ENCODE peak calls at places on chromosomes 7 and 10, in nine cellular contexts. J is IMR-90, D is progenitor cell of endocrine pancreas, O is GM13977, W is left ventricle myocardium inferior, A is lower leg skin, Y is cardiac muscle cell, X is astrocyte of the spinal cord, T is sigmoid colon. F is an unnamed sample.

GRCh38 chr7:40199076-40199802 is 64.4 kb downstream of the SUGCT start:
- DNase-seq in W (no peak), T (no peak), O (no peak), J (peak), A (no peak), X (peak), D (no peak), Y (peak), F (no peak)

GRCh38 chr7:113731571-113731970 is 187.2 kb downstream of the PPP1R3A start:
- DNase-seq in W (no peak), J (peak), O (no peak), Y (no peak), A (no peak), T (no peak), X (no peak), D (no peak), F (no peak)

GRCh38 chr10:84198206-84198915 is 4.0 kb downstream of the CDHR1 start:
- DNase-seq in O (no peak), Y (no peak), A (no peak), W (no peak), D (no peak), J (no peak), X (no peak), T (no peak), F (no peak)

GRCh38 chr10:2225609-2226008 is 488.3 kb upstream of the ADARB2 start:
- DNase-seq in T (no peak), O (no peak), D (no peak), J (no peak), W (no peak), Y (no peak), X (no peak), A (no peak), F (no peak)

GRCh38 chr10:124018886-124019525 is 74.4 kb downstream of the CHST15 start:
- DNase-seq in T (no peak), A (no peak), X (no peak), W (no peak), Y (no peak), J (no peak), O (no peak), D (no peak), F (no peak)

GRCh38 chr10:127207081-127207480 is 10.7 kb upstream of the INSYN2A start:
- DNase-seq in Y (no peak), X (no peak), W (no peak), O (no peak), T (no peak), J (no peak), D (no peak), A (no peak), F (no peak)

GRCh38 chr10:10043083-10043482 is 974.6 kb upstream of the CELF2 start:
- DNase-seq in X (no peak), W (no peak), A (no peak), T (no peak), O (no peak), D (no peak), Y (no peak), J (no peak), F (no peak)

GRCh38 chr10:6204063-6204340 is 1.3 kb downstream of the PFKFB3 start:
- DNase-seq in X (no peak), A (no peak), D (peak), Y (peak), T (no peak), O (peak), W (no peak), J (no peak), F (peak)

GRCh38 chr10:110344622-110345021 is 39.9 kb upstream of the SMNDC1 start:
- DNase-seq in Y (no peak), J (no peak), A (no peak), X (no peak), W (no peak), T (no peak), D (no peak), O (no peak), F (no peak)

GRCh38 chr10:94430705-94431104 is 28.4 kb downstream of the TBC1D12 start:
- DNase-seq in Y (no peak), O (no peak), T (no peak), D (no peak), J (peak), A (no peak), W (no peak), X (no peak), F (no peak)

GRCh38 chr7:116431783-116432182 is 67.8 kb upstream of the CAV2 start:
- DNase-seq in O (no peak), Y (no peak), X (no peak), T (no peak), J (peak), D (no peak), A (no peak), W (no peak), F (no peak)

GRCh38 chr7:113289140-113289740 is 170.9 kb upstream of the SMIM30 start:
- DNase-seq in D (no peak), T (no peak), J (peak), X (peak), Y (peak), W (no peak), A (no peak), O (peak), F (peak)

GRCh38 chr7:76507723-76508406 is 2.5 kb upstream of the UPK3B start:
- DNase-seq in T (no peak), Y (no peak), J (no peak), W (no peak), X (no peak), D (no peak), O (no peak), A (no peak), F (no peak)

GRCh38 chr10:71197955-71198354 is 14.4 kb upstream of the UNC5B start:
- DNase-seq in O (no peak), A (no peak), X (no peak), D (no peak), J (no peak), Y (no peak), W (no peak), T (no peak), F (no peak)
- TF ChIP-seq CTCF in O (no peak), A (no peak), X (no peak), D (no peak), J (no peak), Y (no peak), W (no peak), T (no peak), F (no peak)

DNA sequence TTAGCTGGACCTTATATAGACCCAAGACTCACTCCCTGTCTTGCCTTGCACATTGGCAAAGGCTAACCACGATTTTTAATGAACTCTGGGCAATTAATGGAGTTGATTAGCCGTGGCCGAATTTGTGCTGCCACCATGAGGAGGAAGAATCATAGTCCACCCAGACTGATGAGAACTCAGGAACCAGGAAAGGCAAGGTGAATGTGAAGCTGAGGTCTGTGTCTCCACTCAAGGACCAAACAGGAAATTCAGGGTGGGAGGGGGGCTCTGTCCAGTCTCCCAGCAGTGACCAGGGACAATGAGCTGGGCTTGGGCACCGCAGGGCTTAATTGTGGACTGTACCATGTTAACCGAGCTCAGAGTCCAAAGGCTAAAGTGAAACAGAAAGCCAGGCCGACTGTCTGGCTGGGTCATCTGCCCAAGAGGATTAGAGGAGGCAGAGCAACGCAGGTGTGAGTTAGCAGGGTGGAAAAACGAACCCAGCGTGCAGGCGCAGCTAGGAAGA is 127.0 kb upstream of the JCAD start:
- DNase-seq in O (no peak), A (no peak), W (no peak), Y (no peak), T (no peak), D (no peak), J (no peak), X (no peak), F (no peak)
- TF ChIP-seq CTCF in O (no peak), A (no peak), W (peak), Y (peak), T (no peak), D (no peak), J (peak), X (peak), F (no peak)

GRCh38 chr10:131872837-131873375 is 27.9 kb upstream of the PPP2R2D start:
- DNase-seq in O (no peak), T (peak), X (no peak), D (no peak), W (no peak), A (no peak), J (no peak), Y (no peak), F (no peak)
- TF ChIP-seq CTCF in O (no peak), T (no peak), X (no peak), D (no peak), W (no peak), A (no peak), J (no peak), Y (no peak), F (no peak)

GRCh38 chr10:97074256-97075145 is 111.3 kb downstream of the SLIT1 start:
- DNase-seq in W (no peak), D (no peak), Y (no peak), O (no peak), A (no peak), J (no peak), T (no peak), X (no peak), F (no peak)

GRCh38 chr10:97075961-97076525 is 109.7 kb downstream of the SLIT1 start:
- DNase-seq in T (no peak), Y (no peak), W (no peak), A (no peak), D (no peak), J (no peak), O (no peak), X (no peak), F (no peak)

GRCh38 chr10:97071491-97071890 is 114.3 kb downstream of the SLIT1 start:
- DNase-seq in J (no peak), A (no peak), D (no peak), O (no peak), X (no peak), W (no peak), T (no peak), Y (no peak), F (no peak)

GRCh38 chr10:97075421-97075820 is 110.3 kb downstream of the SLIT1 start:
- DNase-seq in W (no peak), T (no peak), A (no peak), X (no peak), D (no peak), J (no peak), Y (no peak), O (no peak), F (no peak)

GRCh38 chr10:97072851-97073665 is 112.7 kb downstream of the SLIT1 start:
- DNase-seq in W (peak), J (peak), T (peak), O (peak), D (peak), A (peak), Y (peak), X (peak), F (peak)
- TF ChIP-seq CTCF in W (peak), J (peak), T (peak), O (peak), D (peak), A (no peak), Y (peak), X (peak), F (peak)

GRCh38 chr7:24403557-24403956 is 119.6 kb downstream of the NPY start:
- DNase-seq in X (no peak), J (no peak), T (no peak), Y (no peak), W (no peak), A (no peak), O (no peak), D (no peak), F (no peak)

GRCh38 chr7:24404315-24404714 is 120.3 kb downstream of the NPY start:
- DNase-seq in T (no peak), O (no peak), Y (no peak), A (no peak), J (no peak), X (no peak), W (no peak), D (no peak), F (no peak)

GRCh38 chr7:24405002-24405401 is 121.0 kb downstream of the NPY start:
- DNase-seq in A (no peak), J (no peak), W (no peak), X (no peak), Y (no peak), O (no peak), D (no peak), T (no peak), F (no peak)

GRCh38 chr7:24402655-24403054 is 118.7 kb downstream of the NPY start:
- DNase-seq in W (no peak), Y (no peak), D (no peak), T (no peak), X (no peak), A (no peak), O (no peak), J (no peak), F (no peak)

GRCh38 chr7:24401628-24402593 is 117.9 kb downstream of the NPY start:
- DNase-seq in W (no peak), O (peak), X (peak), T (no peak), J (peak), Y (peak), A (no peak), D (no peak), F (peak)
- TF ChIP-seq CTCF in W (peak), O (peak), X (peak), T (peak), J (peak), Y (peak), A (no peak), D (peak), F (no peak)

DNA sequence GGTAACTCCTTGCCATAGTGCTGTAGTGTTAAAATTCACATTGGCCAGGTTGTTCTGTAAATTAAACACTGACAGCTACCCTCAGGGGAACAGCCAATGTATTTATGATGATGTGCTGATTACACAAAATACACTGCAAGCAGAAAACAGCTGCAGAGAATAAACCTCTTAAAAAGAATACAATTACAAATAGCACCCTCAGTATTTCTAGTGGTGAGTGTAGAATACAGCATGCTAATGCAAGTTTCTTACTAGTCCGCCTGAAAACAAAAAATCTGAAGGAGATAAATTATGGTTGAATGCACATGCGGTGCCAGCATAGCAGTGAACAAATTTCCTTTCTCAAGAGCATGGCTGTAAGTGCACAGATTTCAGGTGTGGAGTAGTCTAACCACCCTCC is 90.5 kb downstream of the BTRC start:
- DNase-seq in W (no peak), T (no peak), X (no peak), O (no peak), D (no peak), J (no peak), Y (no peak), A (no peak), F (no peak)
- TF ChIP-seq CTCF in W (no peak), T (no peak), X (no peak), O (no peak), D (no peak), J (no peak), Y (no peak), A (no peak), F (no peak)

GRCh38 chr7:35854311-35854710 is 53.5 kb downstream of the SEPTIN7 start:
- DNase-seq in D (no peak), A (no peak), X (no peak), Y (no peak), T (no peak), W (no peak), J (no peak), O (no peak), F (no peak)

GRCh38 chr7:35849954-35850353 is 49.1 kb downstream of the SEPTIN7 start:
- DNase-seq in X (no peak), D (no peak), J (no peak), T (no peak), W (no peak), A (no peak), Y (no peak), O (no peak), F (no peak)

GRCh38 chr7:35848728-35849127 is 47.9 kb downstream of the SEPTIN7 start:
- DNase-seq in A (no peak), J (no peak), D (no peak), X (no peak), O (no peak), Y (peak), T (no peak), W (no peak), F (no peak)

GRCh38 chr7:35846816-35847412 is 46.1 kb downstream of the SEPTIN7 start:
- DNase-seq in W (no peak), J (no peak), A (no peak), X (no peak), O (no peak), T (no peak), D (no peak), Y (no peak), F (no peak)

DNA sequence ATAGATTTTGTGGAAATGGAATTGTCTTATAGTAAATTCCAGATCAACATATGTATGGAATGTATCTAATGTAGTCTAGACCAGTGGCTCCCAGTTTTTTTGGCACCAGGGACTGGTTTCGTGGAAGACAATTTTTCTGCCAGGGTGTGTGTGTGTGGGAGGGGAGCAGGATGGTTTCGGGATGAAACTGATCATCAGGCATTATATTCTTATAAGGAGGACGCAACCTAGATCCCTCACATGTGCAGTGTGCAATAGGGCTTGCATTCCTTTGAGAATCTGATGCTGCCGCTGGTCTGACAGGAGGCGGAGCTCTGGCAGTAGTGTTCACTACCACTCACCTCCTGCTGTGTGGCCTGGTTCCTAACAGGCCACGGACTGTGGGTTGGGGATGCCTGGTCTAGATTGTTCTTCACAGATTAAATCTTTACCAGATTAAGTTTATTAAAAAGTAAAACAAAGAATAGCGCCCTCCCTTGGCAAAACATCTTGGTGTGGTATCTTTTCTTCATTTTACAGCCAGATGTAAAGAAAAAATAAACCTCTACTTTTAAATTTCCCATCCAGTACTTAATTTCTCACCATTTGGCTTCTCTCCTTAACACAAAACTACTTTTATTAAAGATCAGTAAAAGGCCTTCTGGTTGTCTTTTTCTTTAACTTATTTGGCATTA is 48.4 kb downstream of the SEPTIN7 start:
- DNase-seq in J (peak), D (no peak), X (peak), A (no peak), Y (no peak), W (no peak), T (no peak), O (no peak), F (no peak)
- TF ChIP-seq CTCF in J (no peak), D (no peak), X (no peak), A (no peak), Y (peak), W (no peak), T (no peak), O (no peak), F (no peak)

GRCh38 chr7:80133361-80134104 is 1.1 kb upstream of the GNAI1 start:
- DNase-seq in Y (no peak), W (no peak), A (no peak), D (no peak), J (peak), X (no peak), T (no peak), O (no peak), F (no peak)
- TF ChIP-seq CTCF in Y (no peak), W (peak), A (no peak), D (no peak), J (peak), X (no peak), T (peak), O (no peak), F (no peak)

GRCh38 chr10:117074621-117075020 is 63.4 kb downstream of the VAX1 start:
- DNase-seq in J (no peak), W (no peak), X (no peak), Y (no peak), A (no peak), D (no peak), O (no peak), T (no peak), F (no peak)
- TF ChIP-seq CTCF in J (no peak), W (no peak), X (no peak), Y (no peak), A (no peak), D (no peak), O (no peak), T (no peak), F (no peak)

DNA sequence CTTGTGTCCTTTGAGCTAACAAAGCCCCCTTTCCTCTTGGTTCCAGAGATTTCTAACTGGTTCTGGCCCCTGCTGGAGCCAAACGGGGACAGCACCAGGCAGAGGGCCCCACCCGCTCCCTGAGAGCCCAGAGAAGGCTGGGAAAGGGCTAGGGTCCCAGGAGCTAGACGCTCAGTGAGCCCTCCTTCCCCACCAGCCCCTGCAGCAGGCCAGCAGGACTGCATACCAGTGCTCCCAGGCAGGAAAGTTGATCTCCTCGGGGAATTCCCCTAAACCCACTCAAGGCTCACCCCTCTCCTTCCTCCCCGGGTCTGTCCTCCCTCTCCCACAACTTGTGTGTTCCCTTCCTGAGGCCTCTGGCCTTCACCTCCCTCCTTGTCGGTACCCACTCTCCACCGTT is 47.7 kb downstream of the PAX2 start:
- DNase-seq in Y (peak), J (no peak), A (no peak), T (no peak), D (no peak), W (no peak), X (no peak), O (no peak), F (no peak)
- TF ChIP-seq CTCF in Y (no peak), J (no peak), A (no peak), T (no peak), D (no peak), W (no peak), X (no peak), O (no peak), F (no peak)

F was measured in GM20000.